ENCODE peak calls at places on chromosomes 16 and 17, in seven cellular contexts. P is spleen, E is OCI-LY7, T is breast epithelium, V is cardiac muscle cell, A is A549, J is tibial nerve. W is an unnamed sample. For H3K4me1, the result is how much of the 10 kb centered on the place peaks cover.

GRCh38 chr17:72397687-72398086 is 276.9 kb downstream of the SOX9 start:
- DNase-seq in V (no peak), T (no peak), E (no peak), P (no peak), J (no peak), A (no peak), W (no peak)

GRCh38 chr16:13397126-13397525 is 495.7 kb downstream of the SHISA9 start:
- DNase-seq in P (no peak), A (no peak), J (no peak), E (peak), T (no peak), V (no peak), W (no peak)

GRCh38 chr17:41579484-41580243 is 7.0 kb downstream of the KRT14 start:
- DNase-seq in A (peak), E (peak), P (peak), V (peak), T (peak), J (peak), W (no peak)

GRCh38 chr17:77088455-77089117 is 52.2 kb upstream of the SEC14L1 start:
- DNase-seq in V (peak), P (peak), A (peak), J (peak), T (peak), E (peak), W (peak)

GRCh38 chr17:7042507-7043194 is 1.2 kb downstream of the SLC16A11 start:
- DNase-seq in A (no peak), J (no peak), V (no peak), P (peak), T (no peak), E (no peak), W (peak)

GRCh38 chr16:1012722-1013592 is 31.4 kb downstream of the SOX8 start:
- DNase-seq in V (no peak), J (no peak), E (no peak), P (no peak), A (no peak), T (no peak), W (no peak)

GRCh38 chr16:797686-798085 is 2.8 kb downstream of the GNG13 start:
- DNase-seq in J (no peak), T (no peak), V (no peak), A (no peak), E (no peak), P (no peak), W (no peak)

GRCh38 chr17:60941028-60941427 is 263.4 kb downstream of the BCAS3 start:
- DNase-seq in P (no peak), A (no peak), J (peak), V (peak), E (no peak), T (no peak), W (no peak)

GRCh38 chr16:59397638-59398037 is 663.5 kb upstream of the GOT2 start:
- DNase-seq in V (no peak), P (no peak), T (no peak), J (no peak), A (no peak), E (no peak), W (no peak)

GRCh38 chr16:89880477-89881367 is 7.3 kb downstream of the TCF25 start:
- DNase-seq in T (no peak), P (no peak), A (no peak), V (no peak), J (no peak), E (no peak), W (no peak)

DNA sequence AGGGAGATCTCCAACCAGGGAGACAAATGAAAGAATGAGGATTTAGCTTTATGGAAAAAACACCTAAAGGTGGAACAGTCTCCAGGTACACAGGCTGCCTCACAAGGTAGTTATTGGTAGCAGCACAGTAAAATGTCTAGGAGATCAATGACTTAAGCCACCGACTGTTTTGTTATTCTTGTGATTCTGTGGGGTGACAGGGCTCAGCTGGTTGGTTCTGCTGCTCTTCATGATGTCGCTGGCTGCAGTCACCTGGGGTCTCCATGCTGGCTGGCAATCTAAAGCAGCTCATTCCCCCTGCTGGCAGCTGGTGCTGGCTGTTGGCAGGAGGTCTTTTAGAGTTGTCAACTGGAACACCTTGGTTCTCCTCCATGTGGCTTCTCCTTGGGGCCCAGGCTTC is 69.2 kb downstream of the FOXL1 start:
- DNase-seq in J (no peak), V (no peak), P (no peak), A (no peak), T (no peak), E (no peak), W (no peak)
- TF ChIP-seq CTCF in J (no peak), V (no peak), P (no peak), A (no peak), T (no peak), E (no peak), W (no peak)

GRCh38 chr17:39759204-39759603 is 21.5 kb downstream of the GRB7 start:
- DNase-seq in E (peak), J (no peak), P (no peak), T (no peak), A (no peak), V (no peak), W (no peak)
- H3K4me1 ChIP-seq in E (half or more), J (under half), P (under half), T (under half), A (under half), V (under half), W (half or more)

DNA sequence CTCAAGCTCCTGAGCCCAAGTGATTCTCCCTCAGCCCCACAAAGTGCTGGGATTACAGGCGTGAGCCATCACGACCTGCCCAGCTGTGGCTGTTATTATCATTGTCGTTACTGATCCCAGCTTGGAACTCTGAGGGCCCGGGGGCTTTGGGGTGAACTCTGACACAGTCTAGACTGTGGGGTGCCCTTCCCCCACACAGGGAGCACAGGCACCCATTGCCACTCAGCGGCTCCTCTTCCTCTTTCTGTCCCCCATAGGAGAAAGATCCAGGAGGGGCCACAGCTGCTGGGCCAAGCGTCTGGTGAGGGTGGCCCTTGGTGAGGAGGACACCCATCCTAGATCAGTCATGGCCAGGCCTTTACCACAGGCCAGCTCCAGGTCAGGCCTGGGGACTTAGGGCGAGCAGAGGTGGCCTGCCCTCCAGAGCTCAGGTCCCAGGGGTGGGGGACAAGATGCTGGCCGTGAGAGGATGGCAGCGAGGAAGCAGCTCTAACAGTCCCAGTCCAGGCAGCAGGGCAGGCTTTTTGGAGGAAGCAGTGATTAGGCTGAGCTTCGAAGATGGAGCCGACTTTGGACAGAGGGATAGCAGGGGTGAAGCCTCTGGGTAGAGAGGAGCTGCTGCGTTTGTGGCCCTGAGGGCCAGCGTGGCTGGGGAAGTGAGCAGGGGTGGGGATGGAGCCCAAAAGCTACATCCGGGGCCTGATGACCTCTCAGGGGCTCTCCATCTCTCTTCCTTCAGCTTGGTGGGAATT is 24.7 kb downstream of the TMEM235 start:
- DNase-seq in A (no peak), V (no peak), J (no peak), T (no peak), E (no peak), P (peak), W (no peak)
- H3K27ac ChIP-seq in A (no peak), V (peak), J (no peak), T (no peak), E (no peak), P (peak), W (no peak)

DNA sequence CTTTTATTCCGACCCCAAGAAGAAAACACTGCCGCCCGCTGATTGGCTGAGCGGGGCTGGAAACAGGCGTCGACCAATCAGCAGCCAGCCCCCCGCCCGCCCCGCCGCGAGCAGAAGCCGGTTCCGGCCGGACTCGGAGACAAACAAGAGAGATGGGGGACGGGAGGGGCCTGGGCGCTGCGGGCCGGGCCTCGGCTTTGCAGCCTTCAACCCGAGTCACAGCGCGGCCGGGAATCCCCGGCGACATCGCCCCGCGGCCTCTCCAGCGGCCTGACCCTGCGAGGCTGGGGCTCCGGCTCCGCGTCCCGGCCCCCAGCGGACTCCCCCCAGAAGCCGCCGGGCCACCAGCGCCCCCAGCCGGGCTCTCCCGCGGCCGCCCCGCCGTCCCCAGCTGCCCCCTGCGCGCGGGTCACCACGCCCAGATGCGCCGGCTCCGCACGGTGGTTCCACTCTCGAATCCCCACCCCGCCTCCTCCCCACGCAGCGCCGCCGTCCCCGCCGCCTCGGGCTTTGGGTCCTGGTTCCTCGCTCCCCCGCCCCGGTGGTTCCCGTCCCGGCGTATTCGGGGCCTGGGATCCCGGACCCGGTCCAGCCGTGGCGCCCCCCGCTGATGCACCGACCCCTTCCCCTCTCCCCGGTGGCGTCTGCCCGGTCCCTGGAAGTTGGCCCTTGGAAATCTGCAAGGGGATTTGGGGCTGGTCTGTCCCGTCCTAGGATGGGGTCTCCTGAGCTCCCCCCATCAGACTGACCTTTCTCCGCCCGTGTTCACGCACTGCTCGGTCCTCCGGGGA is 417 bp upstream of the SLC43A2 start:
- DNase-seq in A (peak), P (peak), E (peak), V (peak), J (peak), T (peak), W (peak)
- TF ChIP-seq CTCF in A (peak), P (peak), E (peak), V (no peak), J (peak), T (no peak), W (no peak)

W was measured in CD8-positive, alpha-beta T cell.